ENCODE peak calls at places on chromosomes 6 and 20, in six cellular contexts. K is GM23248; B is T-cell; X is HuH-7; T is fibroblast of lung; W is activated effector memory CD4-positive, alpha-beta T cell treated with Interleukin-2 at 50 U/mL for 16 hours. U is an unnamed sample.

GRCh38 chr6:235763-236360 is 56.4 kb upstream of the DUSP22 start:
- DNase-seq in K (peak; percentile 25), B (peak; percentile 42), X (no peak), T (peak; percentile 78), W (no peak), U (peak; percentile 50)

GRCh38 chr6:44529506-44529905 is 142.0 kb downstream of the CDC5L start:
- DNase-seq in K (no peak), B (no peak), X (no peak), T (no peak), W (no peak), U (no peak)

GRCh38 chr20:14199111-14199510 is 138.3 kb downstream of the FLRT3 start:
- DNase-seq in K (no peak), B (no peak), X (no peak), T (no peak), W (no peak), U (no peak)

GRCh38 chr20:63828545-63828944 is 2.5 kb downstream of the ZBTB46 start:
- DNase-seq in K (no peak), B (no peak), X (no peak), T (no peak), W (no peak), U (no peak)

GRCh38 chr20:52983726-52984450 is 11.7 kb downstream of the TSHZ2 start:
- DNase-seq in K (no peak), B (no peak), X (no peak), T (no peak), W (no peak), U (no peak)

GRCh38 chr20:14521436-14521835 is 184.0 kb upstream of the FLRT3 start:
- DNase-seq in K (peak; percentile 74), B (no peak), X (no peak), T (peak; percentile 9), W (no peak), U (peak; percentile 29)

GRCh38 chr20:36825374-36826104 is 50.4 kb upstream of the TLDC2 start:
- DNase-seq in K (no peak), B (no peak), X (no peak), T (no peak), W (no peak), U (no peak)

GRCh38 chr20:34987288-34988175 is 31.9 kb downstream of the MYH7B start:
- DNase-seq in K (no peak), B (no peak), X (no peak), T (peak; percentile 17), W (no peak), U (no peak)

GRCh38 chr6:105318660-105319059 is 84.2 kb downstream of the PREP start:
- DNase-seq in K (peak; percentile 87), B (no peak), X (no peak), T (peak; percentile 32), W (no peak), U (peak; percentile 80)

GRCh38 chr6:35136185-35136584 is 5.0 kb downstream of the TCP11 start:
- DNase-seq in K (no peak), B (no peak), X (no peak), T (no peak), W (no peak), U (no peak)

GRCh38 chr6:126657556-126658129 is 317.7 kb downstream of the CENPW start:
- DNase-seq in K (peak; percentile 73), B (no peak), X (peak; percentile 31), T (peak; percentile 68), W (no peak), U (peak; percentile 71)

GRCh38 chr20:60497298-60497697 is 539.1 kb downstream of the CDH26 start:
- DNase-seq in K (no peak), B (no peak), X (no peak), T (no peak), W (no peak), U (no peak)

GRCh38 chr6:4281341-4282293 is 146.2 kb upstream of the ECI2 start:
- DNase-seq in K (peak; percentile 51), B (peak; percentile 1), X (no peak), T (peak; percentile 28), W (no peak), U (peak; percentile 25)

GRCh38 chr6:43972915-43973304 is 154.3 kb downstream of the MRPL14 start:
- DNase-seq in K (peak; percentile 96), B (no peak), X (no peak), T (peak; percentile 97), W (no peak), U (peak; percentile 90)

GRCh38 chr20:6636209-6637159 is 131.0 kb upstream of the BMP2 start:
- DNase-seq in K (peak; percentile 80), B (no peak), X (peak; percentile 65), T (peak; percentile 87), W (no peak), U (peak; percentile 69)

GRCh38 chr20:24837721-24838456 is 111.2 kb upstream of the CST7 start:
- DNase-seq in K (peak; percentile 45), B (no peak), X (no peak), T (peak; percentile 52), W (no peak), U (no peak)

GRCh38 chr20:53824779-53825178 is 231.1 kb upstream of the ZNF217 start:
- DNase-seq in K (no peak), B (no peak), X (no peak), T (peak; percentile 25), W (no peak), U (no peak)

GRCh38 chr20:20235681-20236080 is 132.2 kb upstream of the INSM1 start:
- DNase-seq in K (no peak), B (no peak), X (no peak), T (no peak), W (no peak), U (no peak)

GRCh38 chr6:73652637-73653570 is 888 bp downstream of the SLC17A5 start:
- DNase-seq in K (peak; percentile 76), B (peak; percentile 75), X (peak; percentile 83), T (peak; percentile 36), W (peak; percentile 62), U (peak; percentile 52)

GRCh38 chr6:3624268-3625136 is 127.0 kb downstream of the PXDC1 start:
- DNase-seq in K (no peak), B (no peak), X (no peak), T (no peak), W (no peak), U (no peak)

GRCh38 chr6:82823361-82823760 is 242.3 kb downstream of the UBE3D start:
- DNase-seq in K (no peak), B (no peak), X (no peak), T (no peak), W (no peak), U (no peak)

GRCh38 chr6:85912582-85912981 is 269.9 kb upstream of the SYNCRIP start:
- DNase-seq in K (no peak), B (no peak), X (no peak), T (no peak), W (no peak), U (no peak)

GRCh38 chr6:142850653-142851434 is 94.1 kb downstream of the HIVEP2 start:
- DNase-seq in K (peak; percentile 83), B (no peak), X (no peak), T (no peak), W (no peak), U (peak; percentile 74)

GRCh38 chr20:19453369-19453768 is 240.9 kb downstream of the SLC24A3 start:
- DNase-seq in K (no peak), B (no peak), X (no peak), T (no peak), W (no peak), U (no peak)

GRCh38 chr20:41169791-41170351 is 32.5 kb downstream of the PLCG1 start:
- DNase-seq in K (peak; percentile 86), B (no peak), X (no peak), T (peak; percentile 48), W (no peak), U (peak; percentile 94)

GRCh38 chr6:85136310-85136709 is 313.6 kb upstream of the NT5E start:
- DNase-seq in K (no peak), B (no peak), X (no peak), T (no peak), W (no peak), U (no peak)

GRCh38 chr20:62652051-62652893 is 10.0 kb downstream of the SLCO4A1 start:
- DNase-seq in K (peak; percentile 99), B (peak; percentile 68), X (peak; percentile 90), T (peak; percentile 100), W (peak; percentile 53), U (peak; percentile 99)

GRCh38 chr20:53162251-53162835 is 190.2 kb downstream of the TSHZ2 start:
- DNase-seq in K (peak; percentile 86), B (no peak), X (peak; percentile 80), T (peak; percentile 75), W (no peak), U (peak; percentile 93)

GRCh38 chr6:135796884-135797283 is 54.6 kb upstream of the PDE7B start:
- DNase-seq in K (peak; percentile 14), B (no peak), X (no peak), T (peak; percentile 28), W (no peak), U (peak; percentile 11)

GRCh38 chr6:113140721-113141120 is 716.4 kb upstream of the MARCKS start:
- DNase-seq in K (no peak), B (no peak), X (no peak), T (no peak), W (no peak), U (no peak)

GRCh38 chr6:160426146-160426545 is 78.0 kb downstream of the SLC22A3 start:
- DNase-seq in K (no peak), B (no peak), X (no peak), T (no peak), W (no peak), U (peak; percentile 11)

GRCh38 chr6:97215157-97215769 is 67.8 kb downstream of the MMS22L start:
- DNase-seq in K (peak; percentile 88), B (no peak), X (peak; percentile 22), T (peak; percentile 77), W (no peak), U (peak; percentile 77)

GRCh38 chr6:168319279-168320051 is at the start of gene DACT2:
- DNase-seq in K (no peak), B (no peak), X (peak; percentile 82), T (no peak), W (no peak), U (no peak)

GRCh38 chr6:34586327-34587040 is 30.4 kb upstream of the SPDEF start:
- DNase-seq in K (no peak), B (no peak), X (no peak), T (no peak), W (no peak), U (no peak)

U was measured in fibroblast of mammary gland.